ENCODE peak calls at places on chromosomes 3 and 15, in ten cellular contexts. I, B, V, Z, F, T, E, Q, P and K are unnamed samples.

GRCh38 chr3:73206006-73206405 is 144.5 kb downstream of the EBLN2 start:
- DNase-seq in V (no peak), B (no peak), F (no peak), T (no peak), P (no peak), Q (no peak), I (no peak), E (no peak), Z (no peak), K (no peak)

GRCh38 chr3:22361465-22361864 is 610.5 kb upstream of the ZNF385D start:
- DNase-seq in Z (peak; percentile 40), Q (peak; percentile 4), V (no peak), E (no peak), I (no peak), B (peak; percentile 13), F (no peak), P (no peak), T (no peak), K (no peak)

GRCh38 chr3:29203846-29204245 is 77.0 kb upstream of the RBMS3 start:
- DNase-seq in V (peak; percentile 43), Z (no peak), P (no peak), T (no peak), E (no peak), Q (no peak), B (no peak), I (no peak), F (no peak), K (no peak)

GRCh38 chr15:45634442-45635190 is at the start of gene SQOR:
- DNase-seq in Q (peak; percentile 76), P (peak; percentile 69), I (peak; percentile 93), T (peak; percentile 93), F (peak; percentile 95), V (peak; percentile 54), Z (peak; percentile 70), B (no peak), E (peak; percentile 89), K (peak; percentile 23)

GRCh38 chr3:10475983-10476382 is 29.4 kb downstream of the ATP2B2 start:
- DNase-seq in P (no peak), E (no peak), T (no peak), Z (no peak), B (no peak), V (no peak), I (no peak), Q (no peak), F (peak; percentile 11), K (no peak)

GRCh38 chr3:119690043-119690656 is 12.7 kb upstream of the CFAP91 start:
- DNase-seq in E (no peak), B (no peak), Z (peak; percentile 56), I (no peak), T (no peak), V (peak; percentile 49), F (no peak), Q (peak; percentile 45), P (no peak), K (peak; percentile 32)

GRCh38 chr3:32238027-32238815 is at the start of gene CMTM8:
- DNase-seq in Z (no peak), I (peak; percentile 78), Q (peak; percentile 54), P (peak; percentile 58), T (peak; percentile 76), V (no peak), E (peak; percentile 85), F (peak; percentile 84), B (no peak), K (no peak)

GRCh38 chr15:25933456-25934158 is 70.5 kb upstream of the ATP10A start:
- DNase-seq in B (peak; percentile 54), E (peak; percentile 80), F (peak; percentile 87), I (peak; percentile 80), Z (peak; percentile 85), Q (peak; percentile 84), P (peak; percentile 75), V (peak; percentile 87), T (peak; percentile 50), K (peak; percentile 75)

GRCh38 chr3:114151091-114151490 is 27.8 kb downstream of the DRD3 start:
- DNase-seq in T (no peak), Q (no peak), P (no peak), Z (no peak), V (no peak), E (no peak), F (no peak), B (no peak), I (no peak), K (no peak)

GRCh38 chr15:99076555-99077308 is 28.1 kb upstream of the SYNM start:
- DNase-seq in I (no peak), E (peak; percentile 73), V (peak; percentile 86), Q (peak; percentile 89), P (peak; percentile 42), B (peak; percentile 43), Z (peak; percentile 85), T (peak; percentile 48), F (no peak), K (peak; percentile 70)

GRCh38 chr15:75089781-75090734 is 66.7 kb downstream of the PPCDC start:
- DNase-seq in F (peak; percentile 63), P (no peak), Z (no peak), I (no peak), V (no peak), T (no peak), Q (peak; percentile 88), B (no peak), E (no peak), K (peak; percentile 80)

GRCh38 chr15:75736256-75736655 is 23.6 kb upstream of the CSPG4 start:
- DNase-seq in Z (no peak), F (peak; percentile 55), V (no peak), T (no peak), P (no peak), Q (no peak), E (no peak), B (no peak), I (no peak), K (no peak)

GRCh38 chr15:66698318-66698961 is 3.6 kb upstream of the SMAD6 start:
- DNase-seq in T (peak; percentile 76), V (peak; percentile 56), P (no peak), Z (peak; percentile 60), I (peak; percentile 84), E (peak; percentile 33), Q (peak; percentile 88), F (peak; percentile 84), B (no peak), K (peak; percentile 62)

GRCh38 chr3:179673522-179673921 is 20.7 kb downstream of the USP13 start:
- DNase-seq in T (no peak), E (no peak), F (no peak), B (no peak), I (no peak), V (no peak), Q (no peak), P (no peak), Z (no peak), K (no peak)

GRCh38 chr15:69499521-69500201 is 47.0 kb downstream of the RPLP1 start:
- DNase-seq in Q (no peak), I (no peak), T (no peak), F (no peak), B (no peak), P (no peak), Z (no peak), E (no peak), V (no peak), K (no peak)

GRCh38 chr15:92638291-92638708 is 17.3 kb downstream of the FAM174B start:
- DNase-seq in V (peak; percentile 20), T (peak; percentile 23), Z (no peak), I (no peak), B (no peak), P (no peak), F (no peak), Q (no peak), E (no peak), K (no peak)
- H3K4me3 ChIP-seq in V (no peak overlapping the region), T (no peak overlapping the region), Z (no peak overlapping the region), I (no peak overlapping the region), B (no peak overlapping the region), P (no peak overlapping the region), F (no peak overlapping the region), Q (no peak overlapping the region), E (no peak overlapping the region), K (no peak overlapping the region)

DNA sequence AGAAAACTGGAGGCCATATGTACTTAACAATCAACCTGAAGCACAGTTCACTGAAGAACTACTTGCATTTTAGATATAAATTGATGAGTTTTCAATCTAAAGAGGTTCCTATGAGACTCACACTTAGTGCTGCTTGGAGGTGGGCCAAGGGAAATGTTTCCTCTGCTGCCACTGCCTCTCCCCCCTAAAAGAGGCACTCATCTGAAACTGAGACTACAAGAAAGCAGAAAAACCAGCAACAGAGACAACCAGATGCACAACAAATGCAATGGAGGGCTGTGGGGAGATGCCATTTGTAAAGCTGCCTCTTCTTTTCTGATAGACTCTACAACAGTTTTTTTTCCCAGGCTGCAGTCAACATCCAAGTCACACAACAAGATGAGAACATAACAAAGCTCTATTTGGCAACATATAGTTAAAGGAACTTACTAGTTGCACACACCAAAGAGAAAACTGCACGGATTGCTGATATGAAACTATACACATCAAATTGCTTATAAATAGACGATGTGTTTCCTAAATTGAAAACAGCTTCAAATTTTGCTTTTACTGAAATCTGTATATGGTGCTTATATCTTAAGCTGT is 11.1 kb downstream of the TSPAN3 start:
- DNase-seq in E (peak; percentile 31), Z (no peak), P (no peak), Q (peak; percentile 54), I (no peak), V (peak; percentile 15), B (no peak), F (no peak), T (no peak), K (no peak)
- H3K4me3 ChIP-seq in E (no peak overlapping the region), Z (no peak overlapping the region), P (no peak overlapping the region), Q (no peak overlapping the region), I (no peak overlapping the region), V (no peak overlapping the region), B (no peak overlapping the region), F (no peak overlapping the region), T (no peak overlapping the region), K (no peak overlapping the region)

GRCh38 chr3:115357456-115357855 is 210.4 kb upstream of the ZBTB20 start:
- DNase-seq in Q (no peak), B (no peak), F (no peak), V (no peak), I (no peak), P (no peak), Z (no peak), E (no peak), T (no peak), K (no peak)

GRCh38 chr3:115359507-115359906 is 212.4 kb upstream of the ZBTB20 start:
- DNase-seq in P (no peak), V (peak; percentile 23), E (peak; percentile 53), Q (peak; percentile 35), B (no peak), I (no peak), F (no peak), T (no peak), Z (no peak), K (peak; percentile 12)

DNA sequence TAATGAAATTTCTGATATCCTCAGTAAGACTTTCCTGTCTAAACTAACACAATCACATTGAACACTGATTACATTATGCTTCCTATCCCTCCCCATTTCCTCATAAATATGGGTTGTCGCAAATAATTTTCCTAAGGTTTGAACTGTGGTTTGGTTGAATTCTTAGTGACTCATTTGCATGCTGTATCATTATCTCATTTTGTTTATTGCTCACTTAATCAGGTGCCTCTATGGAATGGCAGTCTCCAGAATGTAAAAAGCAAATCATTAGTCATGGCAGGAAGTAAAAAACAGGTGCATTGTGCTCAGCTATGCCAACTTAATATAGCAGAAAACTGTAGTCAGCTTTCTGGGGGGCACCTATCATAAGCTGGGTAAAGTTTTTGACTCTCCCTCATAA is 216.0 kb upstream of the ZBTB20 start:
- DNase-seq in T (no peak), I (no peak), Q (no peak), P (no peak), B (no peak), F (no peak), V (peak; percentile 41), E (no peak), Z (peak; percentile 28), K (no peak)
- H3K4me3 ChIP-seq in T (no peak overlapping the region), I (no peak overlapping the region), Q (no peak overlapping the region), P (no peak overlapping the region), B (no peak overlapping the region), F (no peak overlapping the region), V (no peak overlapping the region), E (no peak overlapping the region), Z (no peak overlapping the region), K (no peak overlapping the region)

GRCh38 chr3:101851833-101852232 is 2.5 kb downstream of the NFKBIZ start:
- DNase-seq in E (no peak), V (no peak), I (no peak), P (no peak), Q (no peak), F (no peak), T (no peak), B (no peak), Z (no peak), K (no peak)
- H3K4me3 ChIP-seq in E (peak overlapping the region; percentile 100), V (peak overlapping the region; percentile 96), I (peak overlapping the region; percentile 83), P (peak overlapping the region; percentile 92), Q (peak overlapping the region; percentile 82), F (peak overlapping the region; percentile 91), T (peak overlapping the region; percentile 91), B (peak overlapping the region; percentile 93), Z (peak overlapping the region; percentile 91), K (peak overlapping the region; percentile 74)